ENCODE peak calls at places on chromosomes 5 and 9, in five cellular contexts. One of them, this sample, is unnamed.

GRCh38 chr5:82942083-82942881 is 134.9 kb downstream of the TMEM167A start:
- DNase-seq in heart left ventricle: no peak
- DNase-seq in lower lobe of right lung: no peak
- DNase-seq in tibial artery: no peak
- DNase-seq in esophagus squamous epithelium: no peak
- DNase-seq in this sample: no peak

GRCh38 chr5:132877466-132877865 is 4.0 kb downstream of the LEAP2 start:
- DNase-seq in heart left ventricle: no peak
- DNase-seq in lower lobe of right lung: no peak
- DNase-seq in tibial artery: no peak
- DNase-seq in esophagus squamous epithelium: no peak
- DNase-seq in this sample: no peak

GRCh38 chr9:134173127-134174072 is 9.0 kb upstream of the RNU6ATAC start:
- DNase-seq in heart left ventricle: no peak
- DNase-seq in lower lobe of right lung: no peak
- DNase-seq in tibial artery: no peak
- DNase-seq in esophagus squamous epithelium: no peak
- DNase-seq in this sample: no peak

GRCh38 chr5:57804007-57804444 is 321.4 kb upstream of the ACTBL2 start:
- DNase-seq in heart left ventricle: no peak
- DNase-seq in lower lobe of right lung: no peak
- DNase-seq in tibial artery: no peak
- DNase-seq in esophagus squamous epithelium: no peak
- DNase-seq in this sample: no peak

GRCh38 chr5:14246350-14247053 is 103.4 kb downstream of the TRIO start:
- DNase-seq in heart left ventricle: no peak
- DNase-seq in lower lobe of right lung: no peak
- DNase-seq in tibial artery: no peak
- DNase-seq in esophagus squamous epithelium: no peak
- DNase-seq in this sample: no peak

GRCh38 chr5:65290677-65291076 is 191.0 kb downstream of the ADAMTS6 start:
- DNase-seq in heart left ventricle: no peak
- DNase-seq in lower lobe of right lung: no peak
- DNase-seq in tibial artery: no peak
- DNase-seq in esophagus squamous epithelium: no peak
- DNase-seq in this sample: no peak

GRCh38 chr9:77843088-77843985 is 188.3 kb downstream of the GNAQ start:
- DNase-seq in heart left ventricle: no peak
- DNase-seq in lower lobe of right lung: no peak
- DNase-seq in tibial artery: no peak
- DNase-seq in esophagus squamous epithelium: no peak
- DNase-seq in this sample: no peak

GRCh38 chr9:32551491-32552049 is 557 bp upstream of the SMIM27 start:
- DNase-seq in heart left ventricle: no peak
- DNase-seq in lower lobe of right lung: no peak
- DNase-seq in tibial artery: peak; percentile 28
- DNase-seq in esophagus squamous epithelium: no peak
- DNase-seq in this sample: no peak

GRCh38 chr5:143836161-143836725 is 24.3 kb downstream of the HMHB1 start:
- DNase-seq in heart left ventricle: no peak
- DNase-seq in lower lobe of right lung: no peak
- DNase-seq in tibial artery: no peak
- DNase-seq in esophagus squamous epithelium: no peak
- DNase-seq in this sample: no peak

GRCh38 chr5:9540791-9541190 is 5.1 kb downstream of the SEMA5A start:
- DNase-seq in heart left ventricle: no peak
- DNase-seq in lower lobe of right lung: no peak
- DNase-seq in tibial artery: no peak
- DNase-seq in esophagus squamous epithelium: no peak
- DNase-seq in this sample: no peak

GRCh38 chr9:33132249-33132772 is 34.8 kb downstream of the B4GALT1 start:
- DNase-seq in heart left ventricle: peak; percentile 63
- DNase-seq in lower lobe of right lung: no peak
- DNase-seq in tibial artery: peak; percentile 9
- DNase-seq in esophagus squamous epithelium: no peak
- DNase-seq in this sample: no peak

GRCh38 chr9:93826905-93827544 is 128.1 kb downstream of the BARX1 start:
- DNase-seq in heart left ventricle: no peak
- DNase-seq in lower lobe of right lung: no peak
- DNase-seq in tibial artery: no peak
- DNase-seq in esophagus squamous epithelium: no peak
- DNase-seq in this sample: peak; percentile 59

GRCh38 chr5:96763012-96763411 is 44.7 kb downstream of the ERAP1 start:
- DNase-seq in heart left ventricle: no peak
- DNase-seq in lower lobe of right lung: no peak
- DNase-seq in tibial artery: no peak
- DNase-seq in esophagus squamous epithelium: no peak
- DNase-seq in this sample: no peak

GRCh38 chr9:104094534-104095020 is 468 bp downstream of the SMC2 start:
- DNase-seq in heart left ventricle: no peak
- DNase-seq in lower lobe of right lung: no peak
- DNase-seq in tibial artery: no peak
- DNase-seq in esophagus squamous epithelium: no peak
- DNase-seq in this sample: no peak

GRCh38 chr5:14871573-14872069 is at the start of gene ANKH:
- DNase-seq in heart left ventricle: peak; percentile 88
- DNase-seq in lower lobe of right lung: peak; percentile 85
- DNase-seq in tibial artery: peak; percentile 69
- DNase-seq in esophagus squamous epithelium: peak; percentile 16
- DNase-seq in this sample: peak; percentile 87

GRCh38 chr5:42632501-42632900 is 124.1 kb upstream of the CCDC152 start:
- DNase-seq in heart left ventricle: no peak
- DNase-seq in lower lobe of right lung: no peak
- DNase-seq in tibial artery: no peak
- DNase-seq in esophagus squamous epithelium: no peak
- DNase-seq in this sample: no peak

GRCh38 chr5:149406979-149407306 is 27.9 kb upstream of the IL17B start:
- DNase-seq in heart left ventricle: no peak
- DNase-seq in lower lobe of right lung: no peak
- DNase-seq in tibial artery: no peak
- DNase-seq in esophagus squamous epithelium: no peak
- DNase-seq in this sample: no peak

GRCh38 chr5:149406203-149406978 is 27.3 kb upstream of the IL17B start:
- DNase-seq in heart left ventricle: peak; percentile 78
- DNase-seq in lower lobe of right lung: no peak
- DNase-seq in tibial artery: peak; percentile 88
- DNase-seq in esophagus squamous epithelium: no peak
- DNase-seq in this sample: peak; percentile 97

GRCh38 chr5:149409268-149409948 is 30.3 kb upstream of the IL17B start:
- DNase-seq in heart left ventricle: no peak
- DNase-seq in lower lobe of right lung: no peak
- DNase-seq in tibial artery: no peak
- DNase-seq in esophagus squamous epithelium: no peak
- DNase-seq in this sample: peak; percentile 62

GRCh38 chr5:149408252-149409099 is 29.4 kb upstream of the IL17B start:
- DNase-seq in heart left ventricle: no peak
- DNase-seq in lower lobe of right lung: no peak
- DNase-seq in tibial artery: no peak
- DNase-seq in esophagus squamous epithelium: no peak
- DNase-seq in this sample: peak; percentile 55

DNA sequence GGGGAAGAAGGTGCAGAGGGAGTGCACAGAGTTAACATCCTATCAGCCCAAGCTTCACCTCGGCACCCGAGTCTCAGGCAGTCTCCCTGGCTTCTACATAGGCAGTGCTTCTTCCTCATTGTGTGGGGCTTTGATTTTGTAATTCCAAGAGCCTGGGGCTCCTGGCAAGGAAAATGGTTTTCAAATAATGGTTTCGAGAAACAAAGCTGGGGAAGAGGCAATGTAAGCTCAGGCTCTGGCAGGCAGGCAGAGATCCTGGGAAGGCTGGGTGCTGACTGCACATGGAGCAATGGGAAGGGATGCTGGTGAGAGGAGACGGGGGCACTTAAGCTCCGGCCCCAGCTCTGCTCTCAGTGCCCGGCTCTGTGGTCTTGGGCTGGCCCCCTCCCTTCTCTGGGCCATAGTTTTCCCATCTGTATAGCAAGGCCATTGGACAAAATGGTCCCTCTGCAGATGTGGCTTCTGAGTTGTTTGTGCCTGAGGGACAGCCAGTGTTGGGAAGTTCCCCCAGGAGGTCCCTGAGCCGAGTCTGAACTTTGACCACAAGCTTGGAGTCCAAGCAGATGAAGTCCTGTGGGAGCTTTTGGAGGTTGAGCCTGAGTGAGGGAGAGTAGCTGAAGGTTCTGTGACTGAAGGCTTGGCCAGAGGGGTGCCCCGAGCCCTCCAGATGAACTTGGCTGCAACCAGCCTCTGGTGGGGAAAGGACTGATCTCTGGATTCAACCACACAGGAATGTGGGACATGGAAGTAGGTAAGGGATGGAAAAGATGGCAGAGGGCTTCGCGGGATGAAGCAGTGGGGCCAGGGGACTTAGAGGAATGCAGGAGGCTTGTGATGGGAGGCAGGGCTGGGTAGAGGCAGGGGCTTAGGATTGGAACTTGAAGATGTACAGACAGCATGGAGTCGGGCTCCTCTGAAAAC is 28.5 kb upstream of the IL17B start:
- DNase-seq in heart left ventricle: no peak
- DNase-seq in lower lobe of right lung: no peak
- DNase-seq in tibial artery: no peak
- DNase-seq in esophagus squamous epithelium: no peak
- DNase-seq in this sample: peak; percentile 74
- H3K4me3 ChIP-seq in heart left ventricle: peak overlapping the region; percentile 68
- H3K4me3 ChIP-seq in lower lobe of right lung: peak overlapping the region; percentile 54
- H3K4me3 ChIP-seq in tibial artery: peak overlapping the region; percentile 94
- H3K4me3 ChIP-seq in esophagus squamous epithelium: peak overlapping the region; percentile 51
- H3K4me3 ChIP-seq in this sample: peak overlapping the region; percentile 85

GRCh38 chr5:89374144-89374784 is 491.3 kb upstream of the MEF2C start:
- DNase-seq in heart left ventricle: no peak
- DNase-seq in lower lobe of right lung: no peak
- DNase-seq in tibial artery: no peak
- DNase-seq in esophagus squamous epithelium: no peak
- DNase-seq in this sample: no peak
- TF ChIP-seq CTCF in heart left ventricle: no peak
- TF ChIP-seq CTCF in lower lobe of right lung: no peak
- TF ChIP-seq CTCF in tibial artery: no peak
- TF ChIP-seq CTCF in esophagus squamous epithelium: no peak
- TF ChIP-seq CTCF in this sample: no peak

GRCh38 chr5:173887610-173888472 is at the start of gene CPEB4:
- DNase-seq in heart left ventricle: peak; percentile 99
- DNase-seq in lower lobe of right lung: peak; percentile 99
- DNase-seq in tibial artery: peak; percentile 99
- DNase-seq in esophagus squamous epithelium: peak; percentile 94
- DNase-seq in this sample: peak; percentile 99

GRCh38 chr5:173890195-173890951 is 2.2 kb downstream of the CPEB4 start:
- DNase-seq in heart left ventricle: peak; percentile 59
- DNase-seq in lower lobe of right lung: no peak
- DNase-seq in tibial artery: no peak
- DNase-seq in esophagus squamous epithelium: no peak
- DNase-seq in this sample: no peak

GRCh38 chr5:173888473-173889135 is 455 bp downstream of the CPEB4 start:
- DNase-seq in heart left ventricle: peak; percentile 45
- DNase-seq in lower lobe of right lung: peak; percentile 56
- DNase-seq in tibial artery: no peak
- DNase-seq in esophagus squamous epithelium: no peak
- DNase-seq in this sample: no peak

GRCh38 chr5:173893192-173893561 is 5.0 kb downstream of the CPEB4 start:
- DNase-seq in heart left ventricle: no peak
- DNase-seq in lower lobe of right lung: no peak
- DNase-seq in tibial artery: no peak
- DNase-seq in esophagus squamous epithelium: no peak
- DNase-seq in this sample: no peak

GRCh38 chr5:173891367-173891766 is 3.2 kb downstream of the CPEB4 start:
- DNase-seq in heart left ventricle: no peak
- DNase-seq in lower lobe of right lung: no peak
- DNase-seq in tibial artery: no peak
- DNase-seq in esophagus squamous epithelium: no peak
- DNase-seq in this sample: no peak
- H3K27ac ChIP-seq in heart left ventricle: peak overlapping the region; percentile 97
- H3K27ac ChIP-seq in lower lobe of right lung: peak overlapping the region; percentile 96
- H3K27ac ChIP-seq in tibial artery: peak overlapping the region; percentile 82
- H3K27ac ChIP-seq in esophagus squamous epithelium: peak overlapping the region; percentile 91
- H3K27ac ChIP-seq in this sample: peak overlapping the region; percentile 89

GRCh38 chr9:131800366-131800765 is 60.5 kb upstream of the RAPGEF1 start:
- DNase-seq in heart left ventricle: no peak
- DNase-seq in lower lobe of right lung: no peak
- DNase-seq in tibial artery: no peak
- DNase-seq in esophagus squamous epithelium: no peak
- DNase-seq in this sample: no peak
- H3K4me3 ChIP-seq in heart left ventricle: no peak overlapping the region
- H3K4me3 ChIP-seq in lower lobe of right lung: no peak overlapping the region
- H3K4me3 ChIP-seq in tibial artery: no peak overlapping the region
- H3K4me3 ChIP-seq in esophagus squamous epithelium: no peak overlapping the region
- H3K4me3 ChIP-seq in this sample: no peak overlapping the region

GRCh38 chr5:150428106-150428876 is 15.6 kb upstream of the CD74 start:
- DNase-seq in heart left ventricle: peak; percentile 88
- DNase-seq in lower lobe of right lung: no peak
- DNase-seq in tibial artery: no peak
- DNase-seq in esophagus squamous epithelium: no peak
- DNase-seq in this sample: no peak
- TF ChIP-seq CTCF in heart left ventricle: no peak
- TF ChIP-seq CTCF in lower lobe of right lung: no peak
- TF ChIP-seq CTCF in tibial artery: no peak
- TF ChIP-seq CTCF in esophagus squamous epithelium: no peak
- TF ChIP-seq CTCF in this sample: no peak

DNA sequence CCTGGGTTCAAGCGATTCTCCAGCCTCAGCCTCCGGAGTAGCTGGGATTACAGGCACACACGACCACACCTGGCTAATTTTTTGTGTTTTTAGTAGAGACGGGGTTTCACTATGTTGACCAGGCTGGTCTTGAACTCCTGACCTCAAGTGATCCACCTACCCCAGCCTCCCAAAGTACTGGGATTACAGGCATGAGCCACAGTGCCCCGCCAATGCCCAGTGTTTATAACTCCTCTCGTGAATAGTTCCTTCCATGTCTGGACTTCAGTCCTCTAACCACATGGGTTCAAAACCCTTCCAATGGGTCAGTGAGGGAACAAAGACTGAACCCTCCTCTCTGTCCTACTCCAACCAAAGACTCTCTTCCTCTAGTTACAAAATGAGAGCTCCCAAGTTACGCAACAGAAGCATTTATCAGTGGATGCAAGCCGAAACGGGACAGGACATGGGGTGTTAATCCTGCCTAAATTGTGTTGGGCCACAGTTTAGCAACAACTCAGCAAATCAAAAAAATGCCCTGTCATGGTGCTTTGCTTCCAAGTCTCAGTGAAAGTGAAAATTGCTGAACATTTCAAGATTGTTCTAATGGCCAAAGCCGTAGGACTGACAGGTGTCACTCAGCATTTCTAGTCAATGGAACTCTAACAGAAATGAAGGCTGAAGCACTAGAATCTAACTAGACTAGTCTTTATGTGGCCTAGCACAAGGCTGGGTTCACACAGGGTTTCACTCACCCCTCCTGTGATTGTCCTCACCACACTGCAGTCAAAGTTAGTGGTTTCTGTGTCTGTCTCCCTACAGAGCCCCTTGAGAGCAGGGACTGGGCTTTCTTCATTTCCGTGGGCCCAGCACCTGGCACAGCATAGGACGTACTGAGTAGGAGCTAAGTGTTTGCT is 3.2 kb upstream of the TMEM245 start:
- DNase-seq in heart left ventricle: no peak
- DNase-seq in lower lobe of right lung: peak; percentile 55
- DNase-seq in tibial artery: no peak
- DNase-seq in esophagus squamous epithelium: no peak
- DNase-seq in this sample: no peak
- H3K27ac ChIP-seq in heart left ventricle: no peak overlapping the region
- H3K27ac ChIP-seq in lower lobe of right lung: no peak overlapping the region
- H3K27ac ChIP-seq in tibial artery: no peak overlapping the region
- H3K27ac ChIP-seq in esophagus squamous epithelium: no peak overlapping the region
- H3K27ac ChIP-seq in this sample: no peak overlapping the region

This sample was measured in coronary artery.